ENCODE peak calls at places on chromosomes 7 and 10, in four cellular contexts. Z is HepG2, R is H1, T is GM12878. K is an unnamed sample.

GRCh38 chr10:116324227-116324950 is at the start of gene CCDC172:
- DNase-seq in Z (no peak), R (no peak), T (no peak), K (no peak)

GRCh38 chr10:127415901-127416630 is 133.0 kb upstream of the NPS start:
- DNase-seq in Z (no peak), R (no peak), T (no peak), K (no peak)

GRCh38 chr7:4787947-4788626 is 12.7 kb downstream of the AP5Z1 start:
- DNase-seq in Z (no peak), R (no peak), T (no peak), K (no peak)

GRCh38 chr10:102769375-102770107 is 25.8 kb downstream of the WBP1L start:
- DNase-seq in Z (peak), R (no peak), T (no peak), K (no peak)

GRCh38 chr7:156654511-156655231 is 14.1 kb downstream of the RNF32 start:
- DNase-seq in Z (no peak), R (no peak), T (no peak), K (no peak)

GRCh38 chr10:66167816-66168215 is 758.0 kb upstream of the LRRTM3 start:
- DNase-seq in Z (no peak), R (no peak), T (no peak), K (no peak)

GRCh38 chr10:77742172-77742571 is 104.6 kb upstream of the KCNMA1 start:
- DNase-seq in Z (no peak), R (no peak), T (no peak), K (no peak)

GRCh38 chr7:107130487-107131220 is 38.1 kb upstream of the HBP1 start:
- DNase-seq in Z (peak), R (no peak), T (no peak), K (no peak)

GRCh38 chr7:29623976-29624375 is 60.3 kb downstream of the PRR15 start:
- DNase-seq in Z (no peak), R (no peak), T (no peak), K (no peak)

GRCh38 chr10:49803988-49804387 is 41.9 kb upstream of the OGDHL start:
- DNase-seq in Z (no peak), R (no peak), T (no peak), K (no peak)

GRCh38 chr7:71563276-71563675 is 431.3 kb downstream of the GALNT17 start:
- DNase-seq in Z (no peak), R (no peak), T (no peak), K (no peak)

GRCh38 chr7:108486291-108486966 is 30.2 kb upstream of the NRCAM start:
- DNase-seq in Z (no peak), R (no peak), T (no peak), K (no peak)

GRCh38 chr10:34804306-34804705 is 10.8 kb downstream of the PARD3 start:
- DNase-seq in Z (no peak), R (no peak), T (no peak), K (no peak)

GRCh38 chr7:47535704-47536628 is 45.9 kb downstream of the TNS3 start:
- DNase-seq in Z (peak), R (no peak), T (no peak), K (no peak)

GRCh38 chr10:68734349-68734748 is 13.3 kb downstream of the CCAR1 start:
- DNase-seq in Z (no peak), R (no peak), T (no peak), K (no peak)

GRCh38 chr7:43639858-43640491 is 57.1 kb downstream of the STK17A start:
- DNase-seq in Z (peak), R (no peak), T (no peak), K (no peak)

GRCh38 chr10:88032566-88032965 is 169.1 kb downstream of the PTEN start:
- DNase-seq in Z (no peak), R (no peak), T (no peak), K (no peak)

GRCh38 chr7:34747176-34747781 is 89.3 kb downstream of the NPSR1 start:
- DNase-seq in Z (no peak), R (no peak), T (no peak), K (no peak)

GRCh38 chr10:133474833-133475734 is 21.3 kb downstream of the SCART1 start:
- DNase-seq in Z (no peak), R (no peak), T (no peak), K (no peak)

GRCh38 chr10:100864981-100865380 is 47.8 kb upstream of the SLF2 start:
- DNase-seq in Z (no peak), R (no peak), T (no peak), K (no peak)

GRCh38 chr10:100868391-100868790 is 44.4 kb upstream of the SLF2 start:
- DNase-seq in Z (no peak), R (no peak), T (no peak), K (no peak)

GRCh38 chr10:100866010-100866409 is 46.8 kb upstream of the SLF2 start:
- DNase-seq in Z (no peak), R (no peak), T (no peak), K (no peak)

GRCh38 chr10:100867564-100867963 is 45.2 kb upstream of the SLF2 start:
- DNase-seq in Z (no peak), R (no peak), T (no peak), K (no peak)

DNA sequence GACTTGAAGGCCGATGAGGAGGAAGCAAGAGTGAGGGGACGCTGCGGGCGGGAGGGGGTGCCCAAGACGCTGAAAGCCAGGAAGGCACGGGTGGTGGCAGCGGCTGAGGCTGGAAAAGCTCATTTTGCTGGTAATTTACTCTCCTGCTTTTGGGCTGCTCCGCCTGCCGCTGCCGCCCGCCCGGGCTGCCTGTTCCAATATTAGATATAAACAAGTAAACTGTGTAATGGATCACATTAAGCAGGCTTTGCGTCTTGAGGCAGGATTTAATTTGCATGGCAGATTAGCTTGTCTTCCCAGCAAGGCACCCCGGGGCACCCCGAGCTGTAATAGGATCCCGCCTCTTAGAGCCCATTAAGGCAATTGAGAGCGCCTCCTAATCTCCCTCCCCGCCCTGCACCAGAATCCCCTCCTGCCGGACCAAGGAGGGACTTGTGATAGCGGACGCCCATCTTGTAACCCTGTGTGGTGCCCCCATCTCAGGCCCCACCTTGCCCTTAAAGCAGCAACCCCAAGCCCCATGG is 46.1 kb upstream of the SLF2 start:
- DNase-seq in Z (no peak), R (peak), T (no peak), K (no peak)
- TF ChIP-seq HDAC6 in Z (no peak), R (no peak), T (no peak), K (no peak)

GRCh38 chr10:131949041-131949862 is 32.5 kb downstream of the BNIP3 start:
- DNase-seq in Z (no peak), R (no peak), T (no peak), K (no peak)
- TF ChIP-seq HDAC6 in Z (no peak), R (no peak), T (no peak), K (no peak)

DNA sequence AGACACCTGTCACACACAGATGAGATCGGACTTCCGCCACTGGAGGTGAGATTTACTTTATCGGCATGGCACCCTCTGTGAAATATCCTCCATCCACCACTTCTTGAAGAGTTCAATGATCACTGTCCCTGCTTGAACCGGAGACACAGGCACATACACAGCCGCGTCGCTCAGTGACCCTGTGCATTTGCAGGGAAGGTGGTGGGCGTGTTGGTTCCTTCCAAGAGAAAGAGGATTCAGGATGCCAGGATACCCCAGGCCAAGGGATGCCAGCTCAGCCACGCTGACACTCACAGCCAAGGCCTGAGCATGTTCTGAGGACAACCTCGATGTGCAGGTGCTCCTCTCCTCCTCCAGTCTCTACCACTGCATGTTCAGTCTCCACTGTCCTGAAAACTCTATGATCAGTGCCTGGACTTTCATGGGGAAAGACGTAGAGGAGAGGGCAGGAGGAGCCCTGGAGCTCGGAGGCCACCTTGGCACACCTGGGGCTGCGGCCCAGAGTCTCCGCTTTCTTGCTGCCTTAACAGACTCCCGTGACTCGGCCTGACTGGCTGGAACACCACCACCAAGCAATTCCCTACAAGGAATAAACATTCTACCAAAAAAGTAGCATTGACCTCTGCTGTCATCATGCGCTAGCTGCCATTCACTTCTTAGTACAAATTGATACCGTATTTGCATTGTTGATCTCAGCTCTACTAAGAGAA is 115.2 kb downstream of the TCERG1L start:
- DNase-seq in Z (no peak), R (no peak), T (no peak), K (no peak)
- TF ChIP-seq HDAC6 in Z (no peak), R (no peak), T (no peak), K (no peak)

GRCh38 chr7:80393786-80394185 is 118.1 kb downstream of the GNAT3 start:
- DNase-seq in Z (peak), R (no peak), T (no peak), K (no peak)
- TF ChIP-seq HDAC6 in Z (no peak), R (no peak), T (no peak), K (no peak)

GRCh38 chr10:134743-135600 is at the start of gene ZMYND11:
- DNase-seq in Z (no peak), R (no peak), T (no peak), K (peak)

GRCh38 chr10:135601-136464 is 578 bp downstream of the ZMYND11 start:
- DNase-seq in Z (peak), R (no peak), T (no peak), K (peak)

GRCh38 chr10:137606-138005 is 2.4 kb downstream of the ZMYND11 start:
- DNase-seq in Z (no peak), R (no peak), T (no peak), K (no peak)

GRCh38 chr10:136465-136762 is 1.2 kb downstream of the ZMYND11 start:
- DNase-seq in Z (no peak), R (no peak), T (no peak), K (no peak)

GRCh38 chr10:137031-137430 is 1.8 kb downstream of the ZMYND11 start:
- DNase-seq in Z (peak), R (no peak), T (no peak), K (peak)
- TF ChIP-seq HDAC6 in Z (no peak), R (no peak), T (no peak), K (no peak)

GRCh38 chr7:37524056-37524455 is 75.4 kb upstream of the ELMO1 start:
- DNase-seq in Z (no peak), R (no peak), T (no peak), K (no peak)

GRCh38 chr7:37531225-37531624 is 82.6 kb upstream of the ELMO1 start:
- DNase-seq in Z (no peak), R (no peak), T (no peak), K (no peak)

GRCh38 chr7:37524807-37525206 is 76.1 kb upstream of the ELMO1 start:
- DNase-seq in Z (no peak), R (no peak), T (no peak), K (no peak)

GRCh38 chr7:37526623-37527022 is 78.0 kb upstream of the ELMO1 start:
- DNase-seq in Z (no peak), R (no peak), T (no peak), K (no peak)

DNA sequence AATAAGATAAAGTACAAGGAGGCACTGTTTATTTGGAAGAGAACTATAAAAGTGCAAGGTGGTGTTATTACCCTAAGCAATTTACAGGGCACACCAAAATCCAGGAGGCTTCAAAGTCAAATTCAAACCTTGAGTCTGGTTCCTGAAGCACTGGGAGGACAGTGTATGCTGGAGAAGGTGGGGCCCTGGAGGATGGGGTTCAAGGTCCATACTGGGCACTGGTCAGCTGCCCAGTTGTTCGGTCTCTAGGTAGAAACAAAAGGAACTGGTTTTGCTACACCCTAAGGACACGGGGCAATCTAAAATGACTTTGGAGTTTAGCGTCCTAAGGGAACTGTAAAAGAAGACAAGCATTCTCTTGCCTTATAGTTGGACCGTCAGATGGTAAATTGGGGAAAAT is 78.4 kb upstream of the ELMO1 start:
- DNase-seq in Z (no peak), R (no peak), T (no peak), K (no peak)
- TF ChIP-seq HDAC6 in Z (no peak), R (no peak), T (no peak), K (no peak)

GRCh38 chr7:140078392-140078791 is 15.6 kb upstream of the PARP12 start:
- DNase-seq in Z (no peak), R (no peak), T (no peak), K (no peak)
- TF ChIP-seq HDAC6 in Z (no peak), R (no peak), T (no peak), K (no peak)

DNA sequence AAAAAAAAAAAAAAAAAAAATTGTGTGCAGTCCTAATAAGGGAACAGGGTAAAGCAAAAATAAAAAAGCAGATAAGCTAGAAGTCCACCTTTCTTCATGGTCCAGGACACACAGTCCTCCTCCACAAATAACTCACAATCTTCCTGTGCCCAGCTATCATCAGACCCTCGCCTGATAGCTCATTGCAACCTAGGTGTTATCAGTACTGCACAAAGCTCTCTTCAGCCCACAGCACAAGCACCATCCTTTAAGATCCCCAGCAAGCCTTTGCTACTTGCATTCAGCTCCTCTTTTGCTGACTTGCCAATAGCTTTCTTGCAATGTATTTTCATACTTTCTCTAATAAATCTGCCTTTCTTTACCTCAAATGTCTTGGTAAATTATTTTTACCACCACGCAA is 5.0 kb downstream of the NDUFA5 start:
- DNase-seq in Z (no peak), R (no peak), T (no peak), K (peak)
- TF ChIP-seq HDAC6 in Z (no peak), R (no peak), T (no peak), K (no peak)

GRCh38 chr7:16961650-16962049 is 79.9 kb upstream of the AGR3 start:
- DNase-seq in Z (no peak), R (no peak), T (no peak), K (no peak)
- TF ChIP-seq HDAC6 in Z (no peak), R (no peak), T (no peak), K (no peak)

GRCh38 chr7:157829491-157829890 is 492.7 kb downstream of the DNAJB6 start:
- DNase-seq in Z (no peak), R (no peak), T (no peak), K (no peak)

GRCh38 chr7:157827863-157828160 is 491.0 kb downstream of the DNAJB6 start:
- DNase-seq in Z (no peak), R (no peak), T (no peak), K (no peak)

GRCh38 chr7:157828190-157828589 is 491.4 kb downstream of the DNAJB6 start:
- DNase-seq in Z (no peak), R (no peak), T (no peak), K (no peak)

GRCh38 chr7:157830331-157830730 is 493.5 kb downstream of the DNAJB6 start:
- DNase-seq in Z (no peak), R (no peak), T (no peak), K (no peak)

GRCh38 chr7:157828881-157829280 is 492.1 kb downstream of the DNAJB6 start:
- DNase-seq in Z (no peak), R (no peak), T (no peak), K (no peak)
- TF ChIP-seq HDAC6 in Z (no peak), R (no peak), T (no peak), K (no peak)